ENCODE peak calls at places on chromosomes 4 and X, in four cellular contexts. One of them, this sample, is unnamed.

GRCh38 chr4:150342945-150343344 is 239.0 kb upstream of the MAB21L2 start:
- DNase-seq in brain microvascular endothelial cell: no peak
- DNase-seq in dorsolateral prefrontal cortex: no peak
- DNase-seq in stomach: no peak
- DNase-seq in this sample: no peak

GRCh38 chr4:3683744-3684421 is 82.3 kb upstream of the ADRA2C start:
- DNase-seq in brain microvascular endothelial cell: no peak
- DNase-seq in dorsolateral prefrontal cortex: no peak
- DNase-seq in stomach: no peak
- DNase-seq in this sample: no peak

GRCh38 chrX:49856819-49857218 is 22.5 kb upstream of the USP27X start:
- DNase-seq in brain microvascular endothelial cell: no peak
- DNase-seq in dorsolateral prefrontal cortex: no peak
- DNase-seq in stomach: no peak
- DNase-seq in this sample: no peak

GRCh38 chr4:163331629-163332360 is 601 bp downstream of the NPY1R start:
- DNase-seq in brain microvascular endothelial cell: no peak
- DNase-seq in dorsolateral prefrontal cortex: no peak
- DNase-seq in stomach: no peak
- DNase-seq in this sample: peak; percentile 27

GRCh38 chrX:129534816-129535578 is 5.1 kb upstream of the OCRL start:
- DNase-seq in brain microvascular endothelial cell: no peak
- DNase-seq in dorsolateral prefrontal cortex: no peak
- DNase-seq in stomach: no peak
- DNase-seq in this sample: peak; percentile 38

GRCh38 chrX:45322382-45322781 is 121.7 kb upstream of the DIPK2B start:
- DNase-seq in brain microvascular endothelial cell: peak; percentile 61
- DNase-seq in dorsolateral prefrontal cortex: no peak
- DNase-seq in stomach: peak; percentile 44
- DNase-seq in this sample: peak; percentile 87

GRCh38 chr4:69986663-69987062 is 9.1 kb upstream of the STATH start:
- DNase-seq in brain microvascular endothelial cell: no peak
- DNase-seq in dorsolateral prefrontal cortex: no peak
- DNase-seq in stomach: no peak
- DNase-seq in this sample: no peak

GRCh38 chrX:99887918-99888317 is 522.2 kb downstream of the PCDH19 start:
- DNase-seq in brain microvascular endothelial cell: no peak
- DNase-seq in dorsolateral prefrontal cortex: no peak
- DNase-seq in stomach: no peak
- DNase-seq in this sample: no peak

GRCh38 chr4:187602339-187603092 is 393.1 kb upstream of the ZFP42 start:
- DNase-seq in brain microvascular endothelial cell: peak; percentile 67
- DNase-seq in dorsolateral prefrontal cortex: no peak
- DNase-seq in stomach: no peak
- DNase-seq in this sample: no peak

GRCh38 chr4:184473515-184474260 is 662 bp downstream of the IRF2 start:
- DNase-seq in brain microvascular endothelial cell: peak; percentile 19
- DNase-seq in dorsolateral prefrontal cortex: peak; percentile 35
- DNase-seq in stomach: peak; percentile 44
- DNase-seq in this sample: peak; percentile 59

GRCh38 chr4:80271806-80272205 is 5.3 kb downstream of the FGF5 start:
- DNase-seq in brain microvascular endothelial cell: no peak
- DNase-seq in dorsolateral prefrontal cortex: no peak
- DNase-seq in stomach: no peak
- DNase-seq in this sample: peak; percentile 61

GRCh38 chr4:111435986-111436744 is 709.1 kb upstream of the FAM241A start:
- DNase-seq in brain microvascular endothelial cell: no peak
- DNase-seq in dorsolateral prefrontal cortex: no peak
- DNase-seq in stomach: no peak
- DNase-seq in this sample: no peak

GRCh38 chr4:10008208-10009005 is 12.9 kb downstream of the SLC2A9 start:
- DNase-seq in brain microvascular endothelial cell: no peak
- DNase-seq in dorsolateral prefrontal cortex: no peak
- DNase-seq in stomach: no peak
- DNase-seq in this sample: peak; percentile 44

GRCh38 chrX:9538544-9539045 is 73.7 kb downstream of the TBL1X start:
- DNase-seq in brain microvascular endothelial cell: no peak
- DNase-seq in dorsolateral prefrontal cortex: peak; percentile 59
- DNase-seq in stomach: no peak
- DNase-seq in this sample: no peak

GRCh38 chr4:169620846-169621228 is 459 bp downstream of the CLCN3 start:
- DNase-seq in brain microvascular endothelial cell: peak; percentile 24
- DNase-seq in dorsolateral prefrontal cortex: peak; percentile 18
- DNase-seq in stomach: no peak
- DNase-seq in this sample: peak; percentile 62

GRCh38 chrX:125219852-125220251 is 99.8 kb upstream of the TEX13C start:
- DNase-seq in brain microvascular endothelial cell: no peak
- DNase-seq in dorsolateral prefrontal cortex: no peak
- DNase-seq in stomach: no peak
- DNase-seq in this sample: no peak

GRCh38 chr4:86416081-86416480 is 56.2 kb upstream of the MAPK10 start:
- DNase-seq in brain microvascular endothelial cell: peak; percentile 16
- DNase-seq in dorsolateral prefrontal cortex: no peak
- DNase-seq in stomach: no peak
- DNase-seq in this sample: no peak

GRCh38 chrX:74232859-74233258 is 71.1 kb upstream of the ZCCHC13 start:
- DNase-seq in brain microvascular endothelial cell: peak; percentile 16
- DNase-seq in dorsolateral prefrontal cortex: no peak
- DNase-seq in stomach: no peak
- DNase-seq in this sample: peak; percentile 32

GRCh38 chr4:30956891-30957290 is 236.7 kb downstream of the PCDH7 start:
- DNase-seq in brain microvascular endothelial cell: no peak
- DNase-seq in dorsolateral prefrontal cortex: no peak
- DNase-seq in stomach: no peak
- DNase-seq in this sample: no peak

GRCh38 chr4:128291096-128291495 is 3.5 kb upstream of the PGRMC2 start:
- DNase-seq in brain microvascular endothelial cell: no peak
- DNase-seq in dorsolateral prefrontal cortex: no peak
- DNase-seq in stomach: no peak
- DNase-seq in this sample: no peak

GRCh38 chr4:101790521-101791188 is at the start of gene BANK1:
- DNase-seq in brain microvascular endothelial cell: no peak
- DNase-seq in dorsolateral prefrontal cortex: peak; percentile 41
- DNase-seq in stomach: peak; percentile 62
- DNase-seq in this sample: no peak

GRCh38 chrX:39437670-39438441 is 636.6 kb downstream of the MID1IP1 start:
- DNase-seq in brain microvascular endothelial cell: no peak
- DNase-seq in dorsolateral prefrontal cortex: no peak
- DNase-seq in stomach: no peak
- DNase-seq in this sample: no peak

GRCh38 chrX:72005046-72005445 is 94.4 kb downstream of the NHSL2 start:
- DNase-seq in brain microvascular endothelial cell: no peak
- DNase-seq in dorsolateral prefrontal cortex: no peak
- DNase-seq in stomach: no peak
- DNase-seq in this sample: no peak

GRCh38 chr4:84583871-84584373 is 995 bp downstream of the CDS1 start:
- DNase-seq in brain microvascular endothelial cell: no peak
- DNase-seq in dorsolateral prefrontal cortex: no peak
- DNase-seq in stomach: no peak
- DNase-seq in this sample: peak; percentile 16

GRCh38 chr4:166527500-166527899 is 654.5 kb downstream of the TLL1 start:
- DNase-seq in brain microvascular endothelial cell: peak; percentile 34
- DNase-seq in dorsolateral prefrontal cortex: no peak
- DNase-seq in stomach: no peak
- DNase-seq in this sample: peak; percentile 18

GRCh38 chrX:30513284-30513683 is 64.3 kb downstream of the TASL start:
- DNase-seq in brain microvascular endothelial cell: no peak
- DNase-seq in dorsolateral prefrontal cortex: no peak
- DNase-seq in stomach: no peak
- DNase-seq in this sample: peak; percentile 18

GRCh38 chrX:47361538-47362511 is 8.6 kb upstream of the ZNF157 start:
- DNase-seq in brain microvascular endothelial cell: peak; percentile 96
- DNase-seq in dorsolateral prefrontal cortex: peak; percentile 85
- DNase-seq in stomach: peak; percentile 61
- DNase-seq in this sample: peak; percentile 90

GRCh38 chr4:106172846-106173245 is 143.2 kb downstream of the TBCK start:
- DNase-seq in brain microvascular endothelial cell: no peak
- DNase-seq in dorsolateral prefrontal cortex: no peak
- DNase-seq in stomach: no peak
- DNase-seq in this sample: peak; percentile 15

GRCh38 chr4:17811078-17811603 is 362 bp downstream of the NCAPG start:
- DNase-seq in brain microvascular endothelial cell: peak; percentile 11
- DNase-seq in dorsolateral prefrontal cortex: no peak
- DNase-seq in stomach: no peak
- DNase-seq in this sample: peak; percentile 58

GRCh38 chrX:82041034-82041433 is 839.1 kb downstream of the SH3BGRL start:
- DNase-seq in brain microvascular endothelial cell: no peak
- DNase-seq in dorsolateral prefrontal cortex: no peak
- DNase-seq in stomach: no peak
- DNase-seq in this sample: no peak

GRCh38 chrX:46642145-46642544 is 68.6 kb downstream of the CHST7 start:
- DNase-seq in brain microvascular endothelial cell: no peak
- DNase-seq in dorsolateral prefrontal cortex: no peak
- DNase-seq in stomach: no peak
- DNase-seq in this sample: peak; percentile 53

GRCh38 chr4:7196283-7196651 is 3.9 kb downstream of the SORCS2 start:
- DNase-seq in brain microvascular endothelial cell: no peak
- DNase-seq in dorsolateral prefrontal cortex: no peak
- DNase-seq in stomach: no peak
- DNase-seq in this sample: no peak

GRCh38 chr4:112118742-112119357 is 26.4 kb upstream of the FAM241A start:
- DNase-seq in brain microvascular endothelial cell: no peak
- DNase-seq in dorsolateral prefrontal cortex: no peak
- DNase-seq in stomach: no peak
- DNase-seq in this sample: no peak

GRCh38 chrX:83469551-83469950 is 38.5 kb upstream of the POU3F4 start:
- DNase-seq in brain microvascular endothelial cell: no peak
- DNase-seq in dorsolateral prefrontal cortex: no peak
- DNase-seq in stomach: peak; percentile 25
- DNase-seq in this sample: peak; percentile 23

GRCh38 chr4:24805036-24805435 is 9.7 kb downstream of the SOD3 start:
- DNase-seq in brain microvascular endothelial cell: no peak
- DNase-seq in dorsolateral prefrontal cortex: no peak
- DNase-seq in stomach: peak; percentile 53
- DNase-seq in this sample: no peak

GRCh38 chr4:31045724-31046318 is 325.7 kb downstream of the PCDH7 start:
- DNase-seq in brain microvascular endothelial cell: peak; percentile 12
- DNase-seq in dorsolateral prefrontal cortex: no peak
- DNase-seq in stomach: peak; percentile 56
- DNase-seq in this sample: peak; percentile 18

DNA sequence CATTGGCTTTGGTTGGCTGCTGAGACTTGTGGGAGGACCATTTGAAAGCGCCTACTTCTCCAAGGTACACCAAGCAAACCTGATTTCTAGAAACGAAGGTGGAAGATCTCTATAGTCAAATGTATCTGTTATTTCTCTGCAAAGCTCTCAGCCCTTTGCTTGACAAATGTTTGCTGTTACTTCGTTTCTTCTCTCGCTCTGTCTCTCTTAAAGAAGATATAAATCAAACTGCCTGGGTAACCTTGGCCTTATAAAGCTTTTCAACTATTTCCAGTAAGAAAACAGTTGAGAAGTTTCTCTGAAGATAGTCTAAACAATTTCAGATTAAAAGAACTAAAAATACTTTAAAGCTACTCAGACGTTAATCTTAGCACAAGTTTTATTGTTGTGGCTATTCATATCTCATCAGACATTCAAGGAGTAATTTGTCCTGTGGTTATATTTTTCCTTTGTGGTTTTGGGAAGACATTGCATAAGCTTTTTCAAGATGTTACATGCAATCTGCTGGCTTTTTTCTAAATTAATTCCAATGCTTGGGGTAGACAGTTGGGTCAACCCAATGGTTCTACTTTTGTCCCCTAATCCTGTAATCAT is 22.6 kb downstream of the HOPX start:
- DNase-seq in brain microvascular endothelial cell: no peak
- DNase-seq in dorsolateral prefrontal cortex: no peak
- DNase-seq in stomach: no peak
- DNase-seq in this sample: peak; percentile 7
- H3K27me3 ChIP-seq in brain microvascular endothelial cell: no peaks in the 10 kb centered on the region
- H3K27me3 ChIP-seq in dorsolateral prefrontal cortex: no peaks in the 10 kb centered on the region
- H3K27me3 ChIP-seq in stomach: no peaks in the 10 kb centered on the region
- H3K27me3 ChIP-seq in this sample: peaks cover 54% of the 10 kb centered on the region

DNA sequence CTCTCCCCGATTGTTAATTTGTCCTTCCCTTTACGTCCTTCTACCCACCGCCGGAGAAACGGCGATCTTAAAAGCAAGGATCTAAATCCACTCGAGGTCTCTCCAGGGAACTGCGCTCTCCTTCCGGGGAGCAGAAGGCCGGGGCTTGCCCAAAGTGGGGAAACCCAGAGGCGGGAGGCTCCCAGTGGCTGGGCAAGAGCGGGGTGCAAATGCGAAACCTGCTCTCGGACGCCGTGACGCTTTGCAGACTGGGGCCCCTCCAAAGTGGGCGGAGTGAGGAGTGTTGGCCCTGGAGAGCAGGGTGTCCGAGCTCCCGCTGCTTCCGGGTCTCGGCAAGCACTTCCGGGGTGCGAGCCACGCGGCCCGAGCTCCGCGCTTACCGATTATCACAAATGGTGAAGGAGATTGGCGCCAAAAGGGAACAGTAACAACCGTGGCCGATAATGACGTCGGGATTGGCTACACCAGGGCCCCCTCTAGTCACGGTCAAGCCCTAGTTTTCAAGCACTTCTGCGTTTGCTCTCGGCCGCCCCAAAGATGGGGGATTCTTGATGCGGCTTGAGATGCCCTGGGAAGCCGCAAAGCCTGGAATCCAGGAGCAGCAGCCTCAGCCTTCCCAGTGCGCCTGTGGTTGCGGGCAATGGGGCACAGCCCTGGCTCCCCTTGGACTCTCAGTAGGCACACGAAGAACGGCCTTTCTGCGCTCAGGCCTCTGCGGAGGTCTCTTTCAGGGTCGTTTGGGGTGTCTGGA is 29.0 kb downstream of the HAND2 start:
- DNase-seq in brain microvascular endothelial cell: no peak
- DNase-seq in dorsolateral prefrontal cortex: no peak
- DNase-seq in stomach: no peak
- DNase-seq in this sample: no peak
- H3K27me3 ChIP-seq in brain microvascular endothelial cell: peaks cover 45% of the 10 kb centered on the region
- H3K27me3 ChIP-seq in dorsolateral prefrontal cortex: peaks cover 97% of the 10 kb centered on the region
- H3K27me3 ChIP-seq in stomach: no peaks in the 10 kb centered on the region
- H3K27me3 ChIP-seq in this sample: no peaks in the 10 kb centered on the region

DNA sequence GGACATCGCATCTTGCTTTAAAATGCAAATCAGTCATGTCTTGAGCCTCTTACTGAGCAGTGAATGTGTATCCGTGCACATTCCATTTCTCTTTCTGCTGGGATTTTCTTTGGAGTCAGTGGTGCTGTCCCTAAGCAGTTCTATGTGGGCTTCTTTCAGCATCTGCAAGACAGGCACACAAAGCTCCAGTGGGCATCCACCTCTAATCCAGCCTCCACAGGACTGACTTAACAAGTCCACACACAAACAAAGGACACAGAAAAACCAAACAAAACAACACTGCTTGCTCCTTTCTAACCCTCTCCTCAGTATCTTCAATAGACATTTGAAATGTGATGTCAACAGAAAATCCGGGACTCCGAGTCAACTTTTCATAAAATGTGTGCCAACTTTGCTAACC is 20.4 kb downstream of the ETNPPL start:
- DNase-seq in brain microvascular endothelial cell: no peak
- DNase-seq in dorsolateral prefrontal cortex: no peak
- DNase-seq in stomach: no peak
- DNase-seq in this sample: no peak
- H3K27me3 ChIP-seq in brain microvascular endothelial cell: no peaks in the 10 kb centered on the region
- H3K27me3 ChIP-seq in dorsolateral prefrontal cortex: no peaks in the 10 kb centered on the region
- H3K27me3 ChIP-seq in stomach: no peaks in the 10 kb centered on the region
- H3K27me3 ChIP-seq in this sample: no peaks in the 10 kb centered on the region

GRCh38 chr4:87950516-87950915 is 25.0 kb upstream of the SPP1 start:
- DNase-seq in brain microvascular endothelial cell: no peak
- DNase-seq in dorsolateral prefrontal cortex: no peak
- DNase-seq in stomach: no peak
- DNase-seq in this sample: no peak
- H3K27me3 ChIP-seq in brain microvascular endothelial cell: no peaks in the 10 kb centered on the region
- H3K27me3 ChIP-seq in dorsolateral prefrontal cortex: no peaks in the 10 kb centered on the region
- H3K27me3 ChIP-seq in stomach: no peaks in the 10 kb centered on the region
- H3K27me3 ChIP-seq in this sample: no peaks in the 10 kb centered on the region

This sample was measured in adipocyte.